ENCODE peak calls at places on chromosomes 7 and 10, in seven cellular contexts. One of them, this sample, is unnamed.

GRCh38 chr10:72298774-72299519 is 25.2 kb downstream of the DDIT4 start:
- DNase-seq in fibroblast of the conjunctiva: no peak
- DNase-seq in AG08395: no peak
- DNase-seq in substantia nigra: no peak
- DNase-seq in left cardiac atrium: no peak
- DNase-seq in bronchial epithelial cell: no peak
- DNase-seq in ACHN: no peak
- DNase-seq in this sample: peak; percentile 14

GRCh38 chr7:151438864-151439601 is 908 bp downstream of the CRYGN start:
- DNase-seq in fibroblast of the conjunctiva: no peak
- DNase-seq in AG08395: no peak
- DNase-seq in substantia nigra: no peak
- DNase-seq in left cardiac atrium: no peak
- DNase-seq in bronchial epithelial cell: no peak
- DNase-seq in ACHN: no peak
- DNase-seq in this sample: peak; percentile 73

GRCh38 chr10:87864497-87865059 is 1.2 kb downstream of the PTEN start:
- DNase-seq in fibroblast of the conjunctiva: no peak
- DNase-seq in AG08395: no peak
- DNase-seq in substantia nigra: no peak
- DNase-seq in left cardiac atrium: no peak
- DNase-seq in bronchial epithelial cell: no peak
- DNase-seq in ACHN: peak; percentile 40
- DNase-seq in this sample: peak; percentile 62

GRCh38 chr7:120856621-120857352 is 1.2 kb downstream of the TSPAN12 start:
- DNase-seq in fibroblast of the conjunctiva: no peak
- DNase-seq in AG08395: no peak
- DNase-seq in substantia nigra: no peak
- DNase-seq in left cardiac atrium: peak; percentile 55
- DNase-seq in bronchial epithelial cell: peak; percentile 3
- DNase-seq in ACHN: peak; percentile 67
- DNase-seq in this sample: peak; percentile 88

GRCh38 chr7:110889363-110889762 is 201.6 kb upstream of the LRRN3 start:
- DNase-seq in fibroblast of the conjunctiva: no peak
- DNase-seq in AG08395: no peak
- DNase-seq in substantia nigra: no peak
- DNase-seq in left cardiac atrium: no peak
- DNase-seq in bronchial epithelial cell: no peak
- DNase-seq in ACHN: no peak
- DNase-seq in this sample: no peak

GRCh38 chr7:111953611-111954010 is 252.6 kb downstream of the DOCK4 start:
- DNase-seq in fibroblast of the conjunctiva: peak; percentile 21
- DNase-seq in AG08395: no peak
- DNase-seq in substantia nigra: no peak
- DNase-seq in left cardiac atrium: no peak
- DNase-seq in bronchial epithelial cell: peak; percentile 92
- DNase-seq in ACHN: peak; percentile 64
- DNase-seq in this sample: no peak

GRCh38 chr10:104109908-104110662 is 11.9 kb upstream of the SFR1 start:
- DNase-seq in fibroblast of the conjunctiva: no peak
- DNase-seq in AG08395: peak; percentile 70
- DNase-seq in substantia nigra: no peak
- DNase-seq in left cardiac atrium: no peak
- DNase-seq in bronchial epithelial cell: peak; percentile 99
- DNase-seq in ACHN: peak; percentile 95
- DNase-seq in this sample: no peak

GRCh38 chr7:124073325-124073676 is 40.4 kb upstream of the TMEM229A start:
- DNase-seq in fibroblast of the conjunctiva: no peak
- DNase-seq in AG08395: no peak
- DNase-seq in substantia nigra: no peak
- DNase-seq in left cardiac atrium: no peak
- DNase-seq in bronchial epithelial cell: no peak
- DNase-seq in ACHN: no peak
- DNase-seq in this sample: no peak

GRCh38 chr7:1505731-1506550 is 1.8 kb upstream of the INTS1 start:
- DNase-seq in fibroblast of the conjunctiva: no peak
- DNase-seq in AG08395: no peak
- DNase-seq in substantia nigra: no peak
- DNase-seq in left cardiac atrium: no peak
- DNase-seq in bronchial epithelial cell: no peak
- DNase-seq in ACHN: no peak
- DNase-seq in this sample: no peak

GRCh38 chr7:83301416-83301815 is 138.7 kb upstream of the PCLO start:
- DNase-seq in fibroblast of the conjunctiva: no peak
- DNase-seq in AG08395: no peak
- DNase-seq in substantia nigra: no peak
- DNase-seq in left cardiac atrium: no peak
- DNase-seq in bronchial epithelial cell: peak; percentile 43
- DNase-seq in ACHN: no peak
- DNase-seq in this sample: no peak

GRCh38 chr10:106076496-106076895 is 1088.0 kb downstream of the SORCS1 start:
- DNase-seq in fibroblast of the conjunctiva: no peak
- DNase-seq in AG08395: no peak
- DNase-seq in substantia nigra: no peak
- DNase-seq in left cardiac atrium: no peak
- DNase-seq in bronchial epithelial cell: no peak
- DNase-seq in ACHN: no peak
- DNase-seq in this sample: no peak

GRCh38 chr10:102280397-102281015 is 35.2 kb downstream of the GBF1 start:
- DNase-seq in fibroblast of the conjunctiva: no peak
- DNase-seq in AG08395: no peak
- DNase-seq in substantia nigra: no peak
- DNase-seq in left cardiac atrium: peak; percentile 44
- DNase-seq in bronchial epithelial cell: peak; percentile 22
- DNase-seq in ACHN: no peak
- DNase-seq in this sample: no peak

GRCh38 chr7:113856010-113856409 is 62.8 kb downstream of the PPP1R3A start:
- DNase-seq in fibroblast of the conjunctiva: no peak
- DNase-seq in AG08395: no peak
- DNase-seq in substantia nigra: no peak
- DNase-seq in left cardiac atrium: no peak
- DNase-seq in bronchial epithelial cell: peak; percentile 41
- DNase-seq in ACHN: no peak
- DNase-seq in this sample: no peak

GRCh38 chr10:132535065-132535651 is 2.4 kb upstream of the INPP5A start:
- DNase-seq in fibroblast of the conjunctiva: no peak
- DNase-seq in AG08395: no peak
- DNase-seq in substantia nigra: no peak
- DNase-seq in left cardiac atrium: no peak
- DNase-seq in bronchial epithelial cell: no peak
- DNase-seq in ACHN: no peak
- DNase-seq in this sample: no peak

GRCh38 chr10:49360271-49361177 is 35.4 kb downstream of the DRGX start:
- DNase-seq in fibroblast of the conjunctiva: no peak
- DNase-seq in AG08395: no peak
- DNase-seq in substantia nigra: no peak
- DNase-seq in left cardiac atrium: peak; percentile 44
- DNase-seq in bronchial epithelial cell: no peak
- DNase-seq in ACHN: no peak
- DNase-seq in this sample: no peak

GRCh38 chr10:109922353-109922975 is 847 bp downstream of the XPNPEP1 start:
- DNase-seq in fibroblast of the conjunctiva: no peak
- DNase-seq in AG08395: no peak
- DNase-seq in substantia nigra: no peak
- DNase-seq in left cardiac atrium: no peak
- DNase-seq in bronchial epithelial cell: no peak
- DNase-seq in ACHN: no peak
- DNase-seq in this sample: no peak